ENCODE peak calls at places on chromosomes 11 and 22, in eight cellular contexts. B is neural crest cell, O is mammary epithelial cell, U is BJ, S is fibroblast of pulmonary artery, T is body of pancreas, Q is IMR-90, V is WTC11. G is an unnamed sample.
A peak's percentile ranks its signal among the peaks of the same experiment; 100 is the strongest.

GRCh38 chr11:73787643-73788537 is at the start of gene MRPL48:
- DNase-seq in V (peak; percentile 84), T (peak; percentile 92), U (peak; percentile 73), S (peak; percentile 95), Q (peak; percentile 90), O (peak; percentile 91), B (peak; percentile 80), G (peak; percentile 70)

GRCh38 chr22:35552186-35552842 is 11.7 kb downstream of the RASD2 start:
- DNase-seq in T (no peak), O (no peak), V (peak; percentile 86), U (no peak), Q (no peak), B (peak; percentile 61), S (no peak), G (peak; percentile 38)

GRCh38 chr11:65066805-65067291 is 8.5 kb upstream of the NAALADL1 start:
- DNase-seq in U (no peak), Q (no peak), S (no peak), B (no peak), O (no peak), T (no peak), V (peak; percentile 73), G (no peak)

GRCh38 chr11:126718319-126718718 is 282.3 kb downstream of the KIRREL3 start:
- DNase-seq in U (no peak), Q (peak; percentile 18), O (no peak), B (no peak), S (no peak), V (no peak), T (no peak), G (no peak)

GRCh38 chr11:1297011-1297575 is 12.3 kb downstream of the TOLLIP start:
- DNase-seq in T (peak; percentile 15), Q (no peak), B (no peak), U (no peak), O (no peak), S (no peak), V (no peak), G (no peak)

GRCh38 chr22:17606472-17606871 is 22.1 kb downstream of the ATP6V1E1 start:
- DNase-seq in Q (peak; percentile 65), O (no peak), T (no peak), U (no peak), B (no peak), V (no peak), S (peak; percentile 74), G (no peak)

GRCh38 chr11:62547691-62548281 is 1.2 kb upstream of the AHNAK start:
- DNase-seq in T (peak; percentile 16), U (no peak), O (peak; percentile 97), Q (no peak), S (no peak), B (no peak), V (no peak), G (no peak)

GRCh38 chr11:120133216-120134105 is 4.5 kb downstream of the TRIM29 start:
- DNase-seq in T (no peak), U (no peak), V (no peak), B (no peak), O (no peak), S (no peak), Q (no peak), G (no peak)

GRCh38 chr11:104968365-104968855 is at the start of gene CASP4:
- DNase-seq in B (no peak), U (peak; percentile 47), Q (peak; percentile 78), O (peak; percentile 71), V (no peak), T (peak; percentile 18), S (peak; percentile 89), G (no peak)

GRCh38 chr11:128862913-128863660 is 4.0 kb downstream of the KCNJ1 start:
- DNase-seq in Q (peak; percentile 79), V (no peak), T (no peak), B (no peak), U (peak; percentile 72), O (peak; percentile 51), S (peak; percentile 43), G (no peak)

GRCh38 chr22:50272103-50272782 is 2.1 kb upstream of the MAPK11 start:
- DNase-seq in O (no peak), S (peak; percentile 17), V (no peak), B (no peak), U (no peak), Q (peak; percentile 13), T (no peak), G (no peak)

GRCh38 chr11:107307991-107308390 is 149.6 kb downstream of the CWF19L2 start:
- DNase-seq in T (no peak), B (no peak), S (no peak), O (no peak), V (no peak), U (no peak), Q (no peak), G (no peak)

GRCh38 chr11:81394324-81394723 is 1339.3 kb downstream of the FAM181B start:
- DNase-seq in U (no peak), V (no peak), O (no peak), S (no peak), Q (no peak), T (no peak), B (no peak), G (no peak)

DNA sequence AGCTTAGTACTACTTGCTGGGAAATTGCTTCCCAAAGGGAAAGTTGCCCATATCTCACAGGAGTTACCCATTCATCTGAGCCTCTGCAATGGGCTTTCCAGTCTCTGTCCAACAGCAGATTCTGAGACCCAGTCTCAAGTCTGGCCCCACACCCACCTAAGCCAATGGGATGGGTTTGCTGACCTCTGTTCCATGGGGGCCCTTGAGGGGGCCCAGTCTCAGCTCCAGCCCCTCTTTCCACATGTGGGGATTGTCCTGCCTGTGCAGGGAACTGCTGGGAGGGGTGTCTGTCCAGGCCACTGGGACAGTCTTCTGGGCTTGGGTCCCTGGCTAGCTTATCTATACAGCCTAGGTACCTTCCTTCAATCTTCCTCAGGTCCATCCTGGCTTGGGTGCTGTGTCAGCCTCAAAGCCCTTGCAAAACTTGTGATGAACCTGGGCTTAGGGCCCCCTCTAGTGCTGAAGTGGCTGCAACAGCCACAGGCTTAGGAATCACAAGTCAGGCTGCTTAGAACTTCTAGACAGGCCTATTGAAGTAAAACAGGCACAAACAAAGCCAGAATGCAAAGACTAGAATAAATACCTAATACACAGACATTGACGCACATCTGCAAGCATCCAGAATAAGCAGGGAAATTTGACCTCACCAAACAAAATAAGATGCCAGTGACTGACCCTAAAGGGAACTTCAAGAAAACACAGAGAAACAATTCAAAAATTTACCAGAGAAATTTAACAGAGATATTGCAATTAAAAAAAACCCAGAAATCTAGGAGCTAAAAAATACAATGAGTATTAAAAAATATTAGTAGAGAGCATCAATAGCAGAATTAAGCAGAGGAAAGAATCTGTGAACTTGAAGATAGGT is 11.7 kb upstream of the PATL1 start:
- DNase-seq in O (peak; percentile 64), U (no peak), V (peak; percentile 77), S (peak; percentile 90), T (peak; percentile 70), Q (peak; percentile 83), B (peak; percentile 53), G (peak; percentile 69)
- TF ChIP-seq CTCF in O (peak; percentile 82), U (peak; percentile 92), V (peak; percentile 22), S (peak; percentile 99), T (peak; percentile 76), Q (peak; percentile 87), B (peak; percentile 79), G (peak; percentile 29)

GRCh38 chr11:60128376-60128775 is 39.9 kb downstream of the MS4A2 start:
- DNase-seq in Q (no peak), V (no peak), T (no peak), O (no peak), S (no peak), U (no peak), B (no peak), G (no peak)

GRCh38 chr11:60131943-60132342 is 43.5 kb downstream of the MS4A2 start:
- DNase-seq in S (no peak), O (no peak), B (no peak), T (no peak), V (no peak), U (no peak), Q (no peak), G (no peak)

GRCh38 chr11:60127311-60127811 is 38.9 kb downstream of the MS4A2 start:
- DNase-seq in U (no peak), V (no peak), Q (no peak), B (no peak), O (peak; percentile 89), S (no peak), T (no peak), G (no peak)

GRCh38 chr11:60129853-60130252 is 41.4 kb downstream of the MS4A2 start:
- DNase-seq in S (no peak), Q (no peak), U (no peak), O (no peak), B (no peak), V (no peak), T (no peak), G (no peak)

DNA sequence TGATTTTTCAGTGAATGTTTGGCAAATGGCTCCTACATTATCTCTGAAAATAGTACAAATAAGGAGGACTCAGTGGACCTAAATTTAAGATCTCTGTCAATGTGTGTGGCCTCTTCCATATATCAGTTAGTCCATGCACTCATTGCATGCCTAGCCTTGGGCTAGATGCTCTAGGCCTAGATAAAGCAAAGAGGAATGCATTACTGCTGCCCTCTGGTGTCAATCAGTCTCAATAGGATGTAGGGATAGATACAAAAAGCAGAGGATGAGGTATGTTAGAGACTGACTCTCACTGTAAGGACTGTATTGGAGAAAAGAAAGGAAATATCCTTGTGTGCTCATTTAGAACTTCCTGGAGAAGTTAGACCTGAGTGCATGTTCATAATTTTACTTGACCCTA is 42.0 kb downstream of the MS4A2 start:
- DNase-seq in S (peak; percentile 3), U (no peak), B (peak; percentile 22), O (peak; percentile 57), Q (no peak), T (peak; percentile 39), V (peak; percentile 22), G (peak; percentile 44)
- TF ChIP-seq CTCF in S (no peak), U (no peak), B (peak; percentile 53), O (peak; percentile 47), Q (no peak), T (peak; percentile 60), V (peak; percentile 29), G (peak; percentile 19)

GRCh38 chr11:102933627-102934026 is 21.9 kb downstream of the MMP13 start:
- DNase-seq in V (no peak), B (no peak), O (no peak), Q (no peak), S (no peak), T (no peak), U (no peak), G (no peak)
- TF ChIP-seq CTCF in V (no peak), B (no peak), O (no peak), Q (no peak), S (no peak), T (no peak), U (no peak), G (no peak)

GRCh38 chr22:41966607-41967240 is 2.5 kb upstream of the SEPTIN3 start:
- DNase-seq in Q (peak; percentile 88), S (peak; percentile 86), V (peak; percentile 40), O (peak; percentile 87), B (no peak), T (no peak), U (peak; percentile 56), G (peak; percentile 35)
- TF ChIP-seq CTCF in Q (peak; percentile 65), S (peak; percentile 41), V (no peak), O (peak; percentile 45), B (peak; percentile 57), T (peak; percentile 32), U (peak; percentile 53), G (no peak)

G was measured in endothelial cell.